ENCODE peak calls at places on chromosomes 4 and X, in four cellular contexts. H, Q, Z and G are unnamed samples.
A peak's percentile ranks its signal among the peaks of the same experiment; 100 is the strongest.

GRCh38 chr4:97395980-97396562 is 747.2 kb downstream of the STPG2 start:
- DNase-seq in H (no peak), Q (no peak), Z (no peak), G (no peak)

GRCh38 chrX:81662381-81662780 is 460.5 kb downstream of the SH3BGRL start:
- DNase-seq in H (no peak), Q (no peak), Z (no peak), G (no peak)

GRCh38 chr4:20272411-20272872 is 20.7 kb downstream of the SLIT2 start:
- DNase-seq in H (no peak), Q (no peak), Z (peak; percentile 80), G (no peak)

GRCh38 chr4:186685744-186686143 is 37.9 kb downstream of the FAT1 start:
- DNase-seq in H (no peak), Q (no peak), Z (peak; percentile 79), G (no peak)

GRCh38 chr4:56227301-56227835 is 159.9 kb downstream of the AASDH start:
- DNase-seq in H (no peak), Q (no peak), Z (no peak), G (no peak)

GRCh38 chr4:99945718-99946345 is 586 bp downstream of the DNAJB14 start:
- DNase-seq in H (no peak), Q (no peak), Z (peak; percentile 35), G (no peak)

GRCh38 chr4:174056959-174057358 is 226.5 kb downstream of the FBXO8 start:
- DNase-seq in H (no peak), Q (no peak), Z (no peak), G (no peak)

GRCh38 chr4:987689-988513 is 1.1 kb downstream of the IDUA start:
- DNase-seq in H (no peak), Q (peak; percentile 63), Z (no peak), G (no peak)

GRCh38 chr4:147582386-147583077 is 34.7 kb upstream of the TMEM184C start:
- DNase-seq in H (no peak), Q (no peak), Z (peak; percentile 97), G (no peak)

GRCh38 chrX:122817321-122817720 is 366.8 kb upstream of the GRIA3 start:
- DNase-seq in H (no peak), Q (no peak), Z (no peak), G (no peak)

GRCh38 chr4:111849726-111850284 is 295.4 kb upstream of the FAM241A start:
- DNase-seq in H (no peak), Q (no peak), Z (peak; percentile 54), G (no peak)

GRCh38 chrX:42093756-42094155 is 170.4 kb upstream of the CASK start:
- DNase-seq in H (no peak), Q (no peak), Z (no peak), G (no peak)

GRCh38 chr4:100679926-100680325 is 162.1 kb upstream of the EMCN start:
- DNase-seq in H (no peak), Q (no peak), Z (no peak), G (no peak)

GRCh38 chrX:48937065-48937907 is 18.5 kb upstream of the PIM2 start:
- DNase-seq in H (no peak), Q (peak; percentile 72), Z (no peak), G (no peak)

GRCh38 chr4:44725166-44725565 is 1.2 kb downstream of the GNPDA2 start:
- DNase-seq in H (no peak), Q (no peak), Z (no peak), G (no peak)

GRCh38 chr4:6425336-6425735 is 47.1 kb downstream of the PPP2R2C start:
- DNase-seq in H (no peak), Q (no peak), Z (no peak), G (no peak)

GRCh38 chr4:168612435-168613139 is 115.7 kb downstream of the PALLD start:
- DNase-seq in H (no peak), Q (no peak), Z (peak; percentile 73), G (no peak)

GRCh38 chr4:4490816-4491215 is 51.0 kb downstream of the STX18 start:
- DNase-seq in H (no peak), Q (no peak), Z (no peak), G (no peak)

GRCh38 chr4:121096629-121097028 is 24.3 kb upstream of the NDNF start:
- DNase-seq in H (no peak), Q (no peak), Z (peak; percentile 28), G (no peak)

GRCh38 chr4:172709376-172709775 is 459.2 kb upstream of the GALNT7 start:
- DNase-seq in H (no peak), Q (no peak), Z (no peak), G (no peak)

GRCh38 chr4:88600129-88600849 is 8.0 kb downstream of the HERC3 start:
- DNase-seq in H (no peak), Q (no peak), Z (peak; percentile 79), G (no peak)

GRCh38 chr4:182749768-182750167 is 167.4 kb downstream of the DCTD start:
- DNase-seq in H (no peak), Q (no peak), Z (no peak), G (no peak)

GRCh38 chr4:16001484-16001858 is 38.5 kb upstream of the FGFBP2 start:
- DNase-seq in H (no peak), Q (peak; percentile 74), Z (peak; percentile 72), G (no peak)

GRCh38 chrX:110167952-110168451 is 149.9 kb downstream of the AMMECR1 start:
- DNase-seq in H (no peak), Q (no peak), Z (peak; percentile 33), G (no peak)

GRCh38 chr4:55116450-55116849 is 8.9 kb downstream of the KDR start:
- DNase-seq in H (no peak), Q (no peak), Z (peak; percentile 14), G (no peak)

GRCh38 chr4:56786955-56787354 is 34.5 kb downstream of the SPINK2 start:
- DNase-seq in H (no peak), Q (no peak), Z (peak; percentile 59), G (no peak)

GRCh38 chrX:9171841-9172240 is 137.9 kb upstream of the FAM9B start:
- DNase-seq in H (no peak), Q (no peak), Z (peak; percentile 14), G (no peak)

GRCh38 chrX:148893395-148893794 is 393.0 kb downstream of the AFF2 start:
- DNase-seq in H (no peak), Q (no peak), Z (no peak), G (no peak)
- TF ChIP-seq CTCF in H (no peak), Q (no peak), Z (no peak), G (no peak)

GRCh38 chrX:44012484-44013096 is 39.4 kb upstream of the NDP start:
- DNase-seq in H (no peak), Q (peak; percentile 75), Z (peak; percentile 91), G (no peak)
- TF ChIP-seq CTCF in H (no peak), Q (no peak), Z (peak; percentile 11), G (no peak)

DNA sequence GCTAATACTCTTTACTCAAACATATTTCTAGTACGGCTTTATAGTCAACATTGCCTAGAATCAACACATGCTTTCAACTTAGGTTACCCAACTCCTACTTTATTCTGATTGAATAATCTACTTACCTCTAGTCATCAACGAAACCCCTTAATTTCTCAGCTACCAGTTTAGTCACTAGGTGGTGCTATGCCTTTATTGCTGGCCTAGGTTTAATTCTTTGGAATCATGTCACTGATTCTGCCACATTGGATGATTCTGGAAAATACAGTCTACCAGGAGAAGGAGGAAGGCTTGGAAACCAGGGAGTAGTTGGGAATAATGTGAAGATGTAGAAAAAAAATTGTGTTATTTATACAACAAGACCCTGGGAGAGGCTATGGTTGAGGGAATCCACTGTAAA is 167.7 kb downstream of the DCAF12L2 start:
- DNase-seq in H (no peak), Q (no peak), Z (peak; percentile 7), G (no peak)
- TF ChIP-seq CTCF in H (no peak), Q (no peak), Z (peak; percentile 22), G (peak; percentile 38)

GRCh38 chr4:76260571-76260970 is 9.1 kb downstream of the FAM47E start:
- DNase-seq in H (no peak), Q (no peak), Z (no peak), G (no peak)

GRCh38 chr4:76256968-76257367 is 5.4 kb downstream of the FAM47E start:
- DNase-seq in H (no peak), Q (no peak), Z (no peak), G (no peak)

GRCh38 chr4:76253511-76253910 is 2.0 kb downstream of the FAM47E start:
- DNase-seq in H (no peak), Q (no peak), Z (no peak), G (no peak)

GRCh38 chr4:76256032-76256431 is 4.5 kb downstream of the FAM47E start:
- DNase-seq in H (no peak), Q (no peak), Z (no peak), G (no peak)

GRCh38 chr4:76257824-76258223 is 6.3 kb downstream of the FAM47E start:
- DNase-seq in H (no peak), Q (no peak), Z (no peak), G (no peak)
- TF ChIP-seq CTCF in H (no peak), Q (no peak), Z (no peak), G (no peak)

DNA sequence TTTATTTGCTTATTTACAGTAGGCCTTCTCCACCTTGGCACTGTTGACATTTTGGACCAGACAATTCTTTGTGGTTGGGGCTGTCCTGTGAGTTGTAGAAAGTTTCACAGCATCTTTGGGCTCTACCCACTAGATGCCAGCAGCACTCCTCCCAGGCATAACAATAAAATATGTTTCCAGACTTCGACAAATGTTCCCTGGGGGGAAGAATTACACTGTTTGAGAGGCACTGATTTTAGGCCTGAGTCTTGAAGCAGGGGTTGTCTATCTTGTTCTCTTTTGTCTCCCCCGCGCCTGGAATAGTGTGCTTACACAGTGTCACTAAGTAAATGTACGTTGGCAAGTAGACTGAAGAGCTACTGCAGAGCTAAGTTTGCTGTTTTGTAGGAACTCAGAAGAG is 254.4 kb upstream of the BOD1L1 start:
- DNase-seq in H (no peak), Q (no peak), Z (no peak), G (no peak)
- TF ChIP-seq CTCF in H (no peak), Q (no peak), Z (peak; percentile 38), G (peak; percentile 71)

GRCh38 chr4:12674184-12674583 is 810.0 kb downstream of the RAB28 start:
- DNase-seq in H (no peak), Q (no peak), Z (no peak), G (no peak)

GRCh38 chr4:12679217-12679616 is 804.9 kb downstream of the RAB28 start:
- DNase-seq in H (no peak), Q (no peak), Z (peak; percentile 6), G (no peak)
- TF ChIP-seq CTCF in H (no peak), Q (no peak), Z (no peak), G (no peak)